ENCODE peak calls at places on chromosomes 6 and 20, in six cellular contexts. Z, I, B, U, W and H are unnamed samples.

GRCh38 chr6:53300656-53301551 is 47.8 kb downstream of the ELOVL5 start:
- DNase-seq in U (no peak), B (no peak), I (no peak), Z (peak), W (no peak), H (no peak)

GRCh38 chr6:163398796-163399195 is 15.7 kb upstream of the QKI start:
- DNase-seq in Z (no peak), W (no peak), U (peak), I (no peak), B (no peak), H (no peak)

GRCh38 chr20:10715035-10715434 is 41.2 kb upstream of the JAG1 start:
- DNase-seq in U (no peak), W (no peak), B (no peak), I (no peak), Z (no peak), H (no peak)

GRCh38 chr6:119832411-119832810 is 482.9 kb upstream of the MAN1A1 start:
- DNase-seq in W (no peak), U (no peak), I (no peak), B (no peak), Z (no peak), H (no peak)

GRCh38 chr6:108902389-108902792 is 54.2 kb downstream of the ARMC2 start:
- DNase-seq in W (no peak), I (no peak), U (no peak), B (no peak), Z (no peak), H (no peak)

GRCh38 chr6:112839525-112839961 is 492.4 kb downstream of the RFPL4B start:
- DNase-seq in Z (no peak), B (no peak), W (peak), U (no peak), I (no peak), H (no peak)

GRCh38 chr6:119542037-119542436 is 192.5 kb upstream of the MAN1A1 start:
- DNase-seq in Z (no peak), B (no peak), U (no peak), I (no peak), W (no peak), H (no peak)

GRCh38 chr20:39282619-39283092 is 320.5 kb downstream of the DHX35 start:
- DNase-seq in B (no peak), W (no peak), Z (no peak), I (no peak), U (no peak), H (no peak)

GRCh38 chr6:83119742-83120300 is 52.4 kb downstream of the DOP1A start:
- DNase-seq in B (no peak), U (no peak), I (no peak), Z (no peak), W (no peak), H (no peak)

GRCh38 chr6:113351183-113351834 is 505.8 kb upstream of the MARCKS start:
- DNase-seq in B (no peak), W (no peak), I (no peak), Z (no peak), U (no peak), H (no peak)